ENCODE peak calls at places on chromosomes 3 and 15, in eight cellular contexts. One of them, this sample, is unnamed.

GRCh38 chr15:60469893-60470641 is 8.9 kb downstream of the ICE2 start:
- DNase-seq in ovary: no peak
- DNase-seq in uterus: no peak
- DNase-seq in HCT116: no peak
- DNase-seq in adrenal gland: no peak
- DNase-seq in PC-3: peak; percentile 26
- DNase-seq in esophagus muscularis mucosa: no peak
- DNase-seq in colonic mucosa: no peak
- DNase-seq in this sample: no peak

GRCh38 chr3:50559702-50560101 is 7.8 kb downstream of the C3orf18 start:
- DNase-seq in colonic mucosa: no peak
- DNase-seq in HCT116: no peak
- DNase-seq in uterus: no peak
- DNase-seq in PC-3: no peak
- DNase-seq in ovary: no peak
- DNase-seq in esophagus muscularis mucosa: no peak
- DNase-seq in adrenal gland: no peak
- DNase-seq in this sample: no peak

GRCh38 chr3:183033746-183034145 is 53.4 kb upstream of the DCUN1D1 start:
- DNase-seq in colonic mucosa: no peak
- DNase-seq in PC-3: no peak
- DNase-seq in HCT116: no peak
- DNase-seq in esophagus muscularis mucosa: no peak
- DNase-seq in ovary: no peak
- DNase-seq in adrenal gland: no peak
- DNase-seq in uterus: no peak
- DNase-seq in this sample: no peak

GRCh38 chr15:90362936-90363212 is 10.8 kb downstream of the ZNF774 start:
- DNase-seq in uterus: peak; percentile 48
- DNase-seq in adrenal gland: peak; percentile 73
- DNase-seq in esophagus muscularis mucosa: no peak
- DNase-seq in ovary: no peak
- DNase-seq in colonic mucosa: no peak
- DNase-seq in PC-3: peak; percentile 61
- DNase-seq in HCT116: no peak
- DNase-seq in this sample: no peak

GRCh38 chr3:182516597-182517336 is 276.5 kb upstream of the ATP11B start:
- DNase-seq in ovary: no peak
- DNase-seq in esophagus muscularis mucosa: no peak
- DNase-seq in adrenal gland: no peak
- DNase-seq in HCT116: no peak
- DNase-seq in PC-3: no peak
- DNase-seq in colonic mucosa: no peak
- DNase-seq in uterus: no peak
- DNase-seq in this sample: no peak

GRCh38 chr3:77071806-77072205 is 31.9 kb downstream of the ROBO2 start:
- DNase-seq in uterus: no peak
- DNase-seq in HCT116: no peak
- DNase-seq in ovary: no peak
- DNase-seq in PC-3: no peak
- DNase-seq in colonic mucosa: no peak
- DNase-seq in adrenal gland: no peak
- DNase-seq in esophagus muscularis mucosa: no peak
- DNase-seq in this sample: no peak

GRCh38 chr3:98513136-98513535 is 9.6 kb downstream of the CLDND1 start:
- DNase-seq in uterus: no peak
- DNase-seq in HCT116: peak; percentile 75
- DNase-seq in colonic mucosa: no peak
- DNase-seq in PC-3: peak; percentile 89
- DNase-seq in adrenal gland: no peak
- DNase-seq in ovary: no peak
- DNase-seq in esophagus muscularis mucosa: no peak
- DNase-seq in this sample: no peak

GRCh38 chr3:114022145-114022544 is 34.2 kb downstream of the CCDC191 start:
- DNase-seq in HCT116: no peak
- DNase-seq in colonic mucosa: no peak
- DNase-seq in ovary: no peak
- DNase-seq in esophagus muscularis mucosa: no peak
- DNase-seq in uterus: no peak
- DNase-seq in PC-3: no peak
- DNase-seq in adrenal gland: no peak
- DNase-seq in this sample: no peak

GRCh38 chr3:187973977-187974856 is 179.7 kb upstream of the LPP start:
- DNase-seq in esophagus muscularis mucosa: no peak
- DNase-seq in ovary: no peak
- DNase-seq in colonic mucosa: no peak
- DNase-seq in HCT116: no peak
- DNase-seq in PC-3: no peak
- DNase-seq in adrenal gland: no peak
- DNase-seq in uterus: no peak
- DNase-seq in this sample: no peak

GRCh38 chr3:31567036-31567435 is 34.3 kb downstream of the STT3B start:
- DNase-seq in colonic mucosa: no peak
- DNase-seq in uterus: no peak
- DNase-seq in PC-3: peak; percentile 24
- DNase-seq in esophagus muscularis mucosa: no peak
- DNase-seq in adrenal gland: no peak
- DNase-seq in HCT116: no peak
- DNase-seq in ovary: no peak
- DNase-seq in this sample: no peak

GRCh38 chr3:33722626-33723370 is 4.7 kb upstream of the CLASP2 start:
- DNase-seq in ovary: no peak
- DNase-seq in HCT116: no peak
- DNase-seq in adrenal gland: no peak
- DNase-seq in esophagus muscularis mucosa: no peak
- DNase-seq in PC-3: no peak
- DNase-seq in colonic mucosa: no peak
- DNase-seq in uterus: no peak
- DNase-seq in this sample: no peak

GRCh38 chr3:72625616-72626337 is 222.5 kb downstream of the SHQ1 start:
- DNase-seq in colonic mucosa: no peak
- DNase-seq in uterus: no peak
- DNase-seq in PC-3: peak; percentile 92
- DNase-seq in esophagus muscularis mucosa: no peak
- DNase-seq in HCT116: no peak
- DNase-seq in ovary: no peak
- DNase-seq in adrenal gland: peak; percentile 21
- DNase-seq in this sample: no peak

GRCh38 chr3:160618363-160618762 is 53.0 kb upstream of the KPNA4 start:
- DNase-seq in ovary: no peak
- DNase-seq in PC-3: peak; percentile 73
- DNase-seq in uterus: no peak
- DNase-seq in HCT116: no peak
- DNase-seq in esophagus muscularis mucosa: no peak
- DNase-seq in colonic mucosa: no peak
- DNase-seq in adrenal gland: no peak
- DNase-seq in this sample: no peak

GRCh38 chr3:13013595-13013993 is 59.6 kb downstream of the IQSEC1 start:
- DNase-seq in adrenal gland: no peak
- DNase-seq in esophagus muscularis mucosa: no peak
- DNase-seq in HCT116: no peak
- DNase-seq in ovary: no peak
- DNase-seq in PC-3: no peak
- DNase-seq in uterus: no peak
- DNase-seq in colonic mucosa: no peak
- DNase-seq in this sample: no peak

GRCh38 chr15:40338921-40339620 is 1.7 kb downstream of the CCDC9B start:
- DNase-seq in PC-3: peak; percentile 99
- DNase-seq in esophagus muscularis mucosa: no peak
- DNase-seq in HCT116: peak; percentile 79
- DNase-seq in uterus: peak; percentile 56
- DNase-seq in ovary: no peak
- DNase-seq in adrenal gland: no peak
- DNase-seq in colonic mucosa: peak; percentile 26
- DNase-seq in this sample: peak; percentile 88

GRCh38 chr15:40340038-40340739 is 550 bp downstream of the CCDC9B start:
- DNase-seq in PC-3: peak; percentile 52
- DNase-seq in HCT116: no peak
- DNase-seq in ovary: peak; percentile 87
- DNase-seq in colonic mucosa: peak; percentile 71
- DNase-seq in adrenal gland: peak; percentile 86
- DNase-seq in uterus: peak; percentile 87
- DNase-seq in esophagus muscularis mucosa: no peak
- DNase-seq in this sample: peak; percentile 75

GRCh38 chr15:40342421-40343313 is 1.9 kb upstream of the CCDC9B start:
- DNase-seq in HCT116: no peak
- DNase-seq in uterus: no peak
- DNase-seq in adrenal gland: no peak
- DNase-seq in colonic mucosa: no peak
- DNase-seq in ovary: no peak
- DNase-seq in PC-3: peak; percentile 89
- DNase-seq in esophagus muscularis mucosa: no peak
- DNase-seq in this sample: no peak

GRCh38 chr15:40339621-40339945 is 1.2 kb downstream of the CCDC9B start:
- DNase-seq in colonic mucosa: no peak
- DNase-seq in PC-3: no peak
- DNase-seq in HCT116: no peak
- DNase-seq in adrenal gland: no peak
- DNase-seq in uterus: no peak
- DNase-seq in esophagus muscularis mucosa: no peak
- DNase-seq in ovary: no peak
- DNase-seq in this sample: peak; percentile 27

GRCh38 chr15:40340740-40341400 is at the start of gene CCDC9B:
- DNase-seq in colonic mucosa: peak; percentile 99
- DNase-seq in esophagus muscularis mucosa: peak; percentile 96
- DNase-seq in uterus: peak; percentile 89
- DNase-seq in ovary: peak; percentile 87
- DNase-seq in adrenal gland: peak; percentile 93
- DNase-seq in PC-3: peak; percentile 93
- DNase-seq in HCT116: peak; percentile 48
- DNase-seq in this sample: peak; percentile 90
- H3K4me1 ChIP-seq in colonic mucosa: peaks cover 29% of the 10 kb centered on the region
- H3K4me1 ChIP-seq in esophagus muscularis mucosa: peaks cover 91% of the 10 kb centered on the region
- H3K4me1 ChIP-seq in uterus: peaks cover 21% of the 10 kb centered on the region
- H3K4me1 ChIP-seq in ovary: peaks cover 27% of the 10 kb centered on the region
- H3K4me1 ChIP-seq in adrenal gland: peaks cover 31% of the 10 kb centered on the region
- H3K4me1 ChIP-seq in PC-3: peaks cover 88% of the 10 kb centered on the region
- H3K4me1 ChIP-seq in HCT116: peaks cover 67% of the 10 kb centered on the region
- H3K4me1 ChIP-seq in this sample: peaks cover 43% of the 10 kb centered on the region

GRCh38 chr15:56672721-56673120 is 60.6 kb downstream of the ZNF280D start:
- DNase-seq in uterus: no peak
- DNase-seq in HCT116: no peak
- DNase-seq in esophagus muscularis mucosa: no peak
- DNase-seq in colonic mucosa: no peak
- DNase-seq in adrenal gland: no peak
- DNase-seq in PC-3: no peak
- DNase-seq in ovary: no peak
- DNase-seq in this sample: no peak
- H3K36me3 ChIP-seq in uterus: no peaks in the 10 kb centered on the region
- H3K36me3 ChIP-seq in HCT116: no peaks in the 10 kb centered on the region
- H3K36me3 ChIP-seq in esophagus muscularis mucosa: no peaks in the 10 kb centered on the region
- H3K36me3 ChIP-seq in colonic mucosa: no peaks in the 10 kb centered on the region
- H3K36me3 ChIP-seq in adrenal gland: no peaks in the 10 kb centered on the region
- H3K36me3 ChIP-seq in PC-3: no peaks in the 10 kb centered on the region
- H3K36me3 ChIP-seq in ovary: no peaks in the 10 kb centered on the region
- H3K36me3 ChIP-seq in this sample: no peaks in the 10 kb centered on the region

DNA sequence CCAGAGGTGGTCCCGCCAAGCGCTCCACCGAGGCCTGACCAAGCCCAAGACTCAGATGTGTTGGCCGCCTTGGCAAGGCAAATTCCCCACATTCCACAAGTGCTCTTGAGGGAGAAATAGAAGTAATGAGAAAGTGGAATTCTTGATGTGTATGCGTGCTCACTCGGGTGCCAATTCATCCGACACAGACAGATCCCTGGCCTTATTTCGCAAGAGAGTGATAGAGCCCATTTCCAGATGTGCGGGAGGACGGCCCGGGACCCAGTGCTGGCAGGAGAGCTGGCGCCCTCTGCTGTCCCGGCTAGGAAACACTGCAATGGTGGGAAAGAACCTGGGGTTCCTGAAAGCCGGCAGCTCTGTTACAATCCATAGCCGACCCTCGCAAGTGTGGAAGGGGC is 76.0 kb downstream of the HMG20A start:
- DNase-seq in esophagus muscularis mucosa: peak; percentile 97
- DNase-seq in HCT116: peak; percentile 26
- DNase-seq in adrenal gland: peak; percentile 89
- DNase-seq in PC-3: peak; percentile 76
- DNase-seq in uterus: peak; percentile 89
- DNase-seq in colonic mucosa: peak; percentile 81
- DNase-seq in ovary: peak; percentile 88
- DNase-seq in this sample: peak; percentile 93
- TF ChIP-seq CTCF in esophagus muscularis mucosa: peak; percentile 88
- TF ChIP-seq CTCF in HCT116: peak; percentile 76
- TF ChIP-seq CTCF in adrenal gland: peak; percentile 95
- TF ChIP-seq CTCF in PC-3: peak; percentile 91
- TF ChIP-seq CTCF in uterus: peak; percentile 85
- TF ChIP-seq CTCF in colonic mucosa: peak; percentile 90
- TF ChIP-seq CTCF in ovary: peak; percentile 90
- TF ChIP-seq CTCF in this sample: peak; percentile 90

GRCh38 chr15:88637841-88638625 is 783 bp upstream of the ISG20 start:
- DNase-seq in ovary: no peak
- DNase-seq in esophagus muscularis mucosa: no peak
- DNase-seq in HCT116: no peak
- DNase-seq in uterus: no peak
- DNase-seq in adrenal gland: no peak
- DNase-seq in colonic mucosa: no peak
- DNase-seq in PC-3: no peak
- DNase-seq in this sample: no peak
- H3K4me1 ChIP-seq in ovary: peaks cover 8% of the 10 kb centered on the region
- H3K4me1 ChIP-seq in esophagus muscularis mucosa: peaks cover 20% of the 10 kb centered on the region
- H3K4me1 ChIP-seq in HCT116: peaks cover 44% of the 10 kb centered on the region
- H3K4me1 ChIP-seq in uterus: peaks cover 6% of the 10 kb centered on the region
- H3K4me1 ChIP-seq in adrenal gland: peaks cover 9% of the 10 kb centered on the region
- H3K4me1 ChIP-seq in colonic mucosa: peaks cover 5% of the 10 kb centered on the region
- H3K4me1 ChIP-seq in PC-3: peaks cover 49% of the 10 kb centered on the region
- H3K4me1 ChIP-seq in this sample: peaks cover 15% of the 10 kb centered on the region

This sample was measured in testis.